ENCODE peak calls at places on chromosome 22, in six cellular contexts. P, Z, Y, X, E and I are unnamed samples.

GRCh38 chr22:31800065-31800464 is 46.2 kb downstream of the DEPDC5 start:
- DNase-seq in P (no peak), Z (no peak), Y (no peak), X (peak), E (peak), I (peak)

GRCh38 chr22:48937032-48937639 is 890.5 kb downstream of the BRD1 start:
- DNase-seq in P (no peak), Z (no peak), Y (no peak), X (no peak), E (no peak), I (no peak)

GRCh38 chr22:29882716-29883044 is 294 bp upstream of the MTMR3 start:
- DNase-seq in P (no peak), Z (no peak), Y (no peak), X (no peak), E (no peak), I (no peak)

GRCh38 chr22:27148886-27149470 is 491.6 kb downstream of the MIAT start:
- DNase-seq in P (no peak), Z (no peak), Y (no peak), X (no peak), E (no peak), I (no peak)

GRCh38 chr22:37552560-37553163 is 7.6 kb upstream of the CDC42EP1 start:
- DNase-seq in P (peak), Z (peak), Y (peak), X (peak), E (peak), I (peak)

GRCh38 chr22:24465566-24465965 is 29.6 kb upstream of the UPB1 start:
- DNase-seq in P (no peak), Z (no peak), Y (no peak), X (peak), E (peak), I (peak)

GRCh38 chr22:23363683-23364082 is 183.4 kb downstream of the BCR start:
- DNase-seq in P (no peak), Z (no peak), Y (no peak), X (no peak), E (no peak), I (no peak)

GRCh38 chr22:28801845-28802594 is 1.7 kb upstream of the XBP1 start:
- DNase-seq in P (no peak), Z (no peak), Y (no peak), X (no peak), E (peak), I (no peak)

GRCh38 chr22:23364389-23364788 is 184.1 kb downstream of the BCR start:
- DNase-seq in P (no peak), Z (no peak), Y (no peak), X (no peak), E (no peak), I (no peak)

GRCh38 chr22:31044262-31044861 is 36.8 kb upstream of the SMTN start:
- DNase-seq in P (peak), Z (no peak), Y (no peak), X (peak), E (no peak), I (no peak)

GRCh38 chr22:49298834-49299750 is 528.6 kb downstream of the BRD1 start:
- DNase-seq in P (peak), Z (no peak), Y (peak), X (no peak), E (no peak), I (no peak)

GRCh38 chr22:23033116-23033905 is 37.0 kb upstream of the GNAZ start:
- DNase-seq in P (no peak), Z (no peak), Y (no peak), X (no peak), E (no peak), I (no peak)

GRCh38 chr22:50256936-50257440 is 4.5 kb downstream of the MAPK12 start:
- DNase-seq in P (no peak), Z (no peak), Y (no peak), X (no peak), E (no peak), I (no peak)

GRCh38 chr22:31681625-31682345 is 19.8 kb upstream of the PISD start:
- DNase-seq in P (no peak), Z (no peak), Y (no peak), X (peak), E (no peak), I (no peak)

GRCh38 chr22:29668681-29669080 is 51.1 kb upstream of the CABP7 start:
- DNase-seq in P (no peak), Z (no peak), Y (no peak), X (no peak), E (no peak), I (no peak)

GRCh38 chr22:26648011-26648497 is 9.3 kb upstream of the MIAT start:
- DNase-seq in P (peak), Z (peak), Y (peak), X (no peak), E (no peak), I (peak)

GRCh38 chr22:27344546-27344945 is 457.0 kb downstream of the MN1 start:
- DNase-seq in P (no peak), Z (no peak), Y (no peak), X (no peak), E (no peak), I (peak)

GRCh38 chr22:49930596-49931412 is 12.4 kb downstream of the CRELD2 start:
- DNase-seq in P (peak), Z (no peak), Y (no peak), X (peak), E (peak), I (peak)

GRCh38 chr22:39130892-39131855 is 21.3 kb downstream of the CBX7 start:
- DNase-seq in P (peak), Z (peak), Y (no peak), X (peak), E (no peak), I (no peak)

GRCh38 chr22:43346521-43346929 is 3.4 kb upstream of the SCUBE1 start:
- DNase-seq in P (peak), Z (peak), Y (peak), X (no peak), E (peak), I (peak)

GRCh38 chr22:40263191-40263590 is 83.1 kb upstream of the ADSL start:
- DNase-seq in P (no peak), Z (no peak), Y (no peak), X (no peak), E (no peak), I (peak)

GRCh38 chr22:26610983-26611382 is 6.8 kb downstream of the CRYBB1 start:
- DNase-seq in P (no peak), Z (no peak), Y (no peak), X (peak), E (no peak), I (no peak)

GRCh38 chr22:19868773-19869471 is 14.2 kb upstream of the GNB1L start:
- DNase-seq in P (peak), Z (no peak), Y (peak), X (no peak), E (no peak), I (no peak)

GRCh38 chr22:32660292-32660691 is 141.2 kb upstream of the TIMP3 start:
- DNase-seq in P (peak), Z (peak), Y (peak), X (peak), E (peak), I (peak)

GRCh38 chr22:17157714-17158113 is 1.4 kb downstream of the HDHD5 start:
- DNase-seq in P (no peak), Z (no peak), Y (no peak), X (no peak), E (no peak), I (no peak)

GRCh38 chr22:17152971-17153370 is 6.1 kb downstream of the HDHD5 start:
- DNase-seq in P (no peak), Z (no peak), Y (no peak), X (no peak), E (no peak), I (no peak)

GRCh38 chr22:17152340-17152739 is 6.7 kb downstream of the HDHD5 start:
- DNase-seq in P (no peak), Z (no peak), Y (no peak), X (no peak), E (no peak), I (no peak)

GRCh38 chr22:17155941-17156340 is 3.1 kb downstream of the HDHD5 start:
- DNase-seq in P (no peak), Z (no peak), Y (no peak), X (no peak), E (no peak), I (no peak)

DNA sequence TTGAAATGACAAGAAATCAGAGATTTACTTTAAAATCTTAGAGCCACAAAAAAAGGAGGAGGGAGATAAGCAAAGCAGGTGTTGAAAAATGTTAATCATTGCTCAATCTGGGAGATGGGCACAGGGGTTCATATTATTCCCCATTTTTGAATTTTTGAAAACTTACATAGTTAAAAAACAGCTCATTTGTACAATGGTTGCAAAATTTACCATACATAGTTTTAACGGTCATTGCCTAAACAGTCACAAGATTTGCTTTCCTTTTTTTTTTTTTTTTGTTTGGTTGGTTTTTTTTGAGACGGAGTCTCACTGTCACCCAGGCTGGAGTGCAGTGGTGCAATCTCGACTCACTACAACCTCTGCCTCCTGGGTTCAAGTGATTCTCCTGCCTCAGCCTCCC is 4.1 kb downstream of the HDHD5 start:
- DNase-seq in P (no peak), Z (no peak), Y (no peak), X (no peak), E (no peak), I (no peak)
- H3K27ac ChIP-seq in P (no peak), Z (no peak), Y (no peak), X (no peak), E (no peak), I (no peak)

GRCh38 chr22:46047226-46047625 is 70.3 kb upstream of the WNT7B start:
- DNase-seq in P (peak), Z (no peak), Y (no peak), X (no peak), E (no peak), I (no peak)

GRCh38 chr22:46044718-46045458 is 67.9 kb upstream of the WNT7B start:
- DNase-seq in P (no peak), Z (no peak), Y (peak), X (no peak), E (no peak), I (no peak)

GRCh38 chr22:46047841-46048595 is 71.1 kb upstream of the WNT7B start:
- DNase-seq in P (no peak), Z (no peak), Y (no peak), X (no peak), E (no peak), I (no peak)

GRCh38 chr22:46045459-46046298 is 68.7 kb upstream of the WNT7B start:
- DNase-seq in P (no peak), Z (no peak), Y (no peak), X (no peak), E (no peak), I (no peak)

GRCh38 chr22:46046299-46046685 is 69.3 kb upstream of the WNT7B start:
- DNase-seq in P (no peak), Z (no peak), Y (no peak), X (no peak), E (no peak), I (no peak)
- H2AK5ac ChIP-seq in P (no peak), Z (no peak), Y (no peak), X (no peak), E (no peak), I (no peak)

GRCh38 chr22:36323855-36324331 is 63.9 kb downstream of the MYH9 start:
- DNase-seq in P (no peak), Z (no peak), Y (no peak), X (no peak), E (no peak), I (no peak)
- H2BK5ac ChIP-seq in P (no peak), Z (no peak), Y (peak), X (peak), E (no peak), I (no peak)

GRCh38 chr22:46695346-46696224 is 42.5 kb downstream of the CERK start:
- DNase-seq in P (no peak), Z (no peak), Y (no peak), X (no peak), E (no peak), I (no peak)

GRCh38 chr22:46696225-46696518 is 41.9 kb downstream of the CERK start:
- DNase-seq in P (no peak), Z (no peak), Y (no peak), X (no peak), E (no peak), I (no peak)

GRCh38 chr22:46694423-46695170 is 43.5 kb downstream of the CERK start:
- DNase-seq in P (no peak), Z (no peak), Y (no peak), X (no peak), E (no peak), I (no peak)

GRCh38 chr22:46697811-46698515 is 40.1 kb downstream of the CERK start:
- DNase-seq in P (no peak), Z (no peak), Y (no peak), X (no peak), E (no peak), I (no peak)

GRCh38 chr22:46696614-46697013 is 41.4 kb downstream of the CERK start:
- DNase-seq in P (no peak), Z (no peak), Y (no peak), X (no peak), E (no peak), I (no peak)
- H3K27ac ChIP-seq in P (no peak), Z (no peak), Y (no peak), X (no peak), E (no peak), I (no peak)

GRCh38 chr22:46764779-46765485 is 2.5 kb downstream of the TBC1D22A start:
- DNase-seq in P (no peak), Z (no peak), Y (no peak), X (no peak), E (no peak), I (no peak)

GRCh38 chr22:46764140-46764680 is 1.8 kb downstream of the TBC1D22A start:
- DNase-seq in P (no peak), Z (no peak), Y (no peak), X (peak), E (no peak), I (no peak)

GRCh38 chr22:46762238-46763050 is at the start of gene TBC1D22A:
- DNase-seq in P (peak), Z (peak), Y (peak), X (peak), E (peak), I (peak)

GRCh38 chr22:46761539-46762237 is 762 bp upstream of the TBC1D22A start:
- DNase-seq in P (no peak), Z (peak), Y (no peak), X (peak), E (no peak), I (peak)

DNA sequence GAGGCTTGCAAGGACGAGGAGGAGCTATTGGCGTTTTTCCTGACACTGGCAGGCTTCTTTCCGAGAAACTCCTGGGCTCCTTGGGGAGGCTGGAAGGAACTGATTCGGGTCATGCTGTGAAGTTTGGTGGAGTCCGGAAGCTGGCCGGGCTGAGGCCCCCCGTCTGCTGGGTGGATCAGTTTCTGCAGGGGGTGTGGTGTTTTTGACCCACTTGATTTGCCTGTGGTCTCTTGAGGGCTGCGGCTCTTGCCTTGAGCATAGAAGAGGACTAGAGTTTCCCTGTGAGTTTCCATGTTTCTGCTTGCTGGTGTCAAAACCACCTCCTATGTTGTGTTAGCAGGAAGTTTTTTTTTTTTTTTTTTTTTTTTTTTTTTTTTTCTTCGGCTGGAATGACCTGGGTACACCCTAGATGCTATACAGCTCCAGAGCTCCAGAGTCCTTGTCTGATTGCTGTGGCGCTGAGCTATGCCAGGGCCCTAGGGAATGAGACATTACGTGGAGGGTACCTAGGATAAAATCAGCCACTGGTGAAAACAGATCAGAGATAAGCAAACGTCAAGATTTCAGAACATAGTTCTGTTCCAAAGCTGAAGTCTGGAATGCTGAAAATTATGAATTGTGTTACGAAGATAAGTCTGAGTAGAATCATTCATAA is 728 bp downstream of the TBC1D22A start:
- DNase-seq in P (no peak), Z (no peak), Y (no peak), X (peak), E (peak), I (peak)
- H2AK5ac ChIP-seq in P (no peak), Z (no peak), Y (no peak), X (peak), E (peak), I (no peak)

DNA sequence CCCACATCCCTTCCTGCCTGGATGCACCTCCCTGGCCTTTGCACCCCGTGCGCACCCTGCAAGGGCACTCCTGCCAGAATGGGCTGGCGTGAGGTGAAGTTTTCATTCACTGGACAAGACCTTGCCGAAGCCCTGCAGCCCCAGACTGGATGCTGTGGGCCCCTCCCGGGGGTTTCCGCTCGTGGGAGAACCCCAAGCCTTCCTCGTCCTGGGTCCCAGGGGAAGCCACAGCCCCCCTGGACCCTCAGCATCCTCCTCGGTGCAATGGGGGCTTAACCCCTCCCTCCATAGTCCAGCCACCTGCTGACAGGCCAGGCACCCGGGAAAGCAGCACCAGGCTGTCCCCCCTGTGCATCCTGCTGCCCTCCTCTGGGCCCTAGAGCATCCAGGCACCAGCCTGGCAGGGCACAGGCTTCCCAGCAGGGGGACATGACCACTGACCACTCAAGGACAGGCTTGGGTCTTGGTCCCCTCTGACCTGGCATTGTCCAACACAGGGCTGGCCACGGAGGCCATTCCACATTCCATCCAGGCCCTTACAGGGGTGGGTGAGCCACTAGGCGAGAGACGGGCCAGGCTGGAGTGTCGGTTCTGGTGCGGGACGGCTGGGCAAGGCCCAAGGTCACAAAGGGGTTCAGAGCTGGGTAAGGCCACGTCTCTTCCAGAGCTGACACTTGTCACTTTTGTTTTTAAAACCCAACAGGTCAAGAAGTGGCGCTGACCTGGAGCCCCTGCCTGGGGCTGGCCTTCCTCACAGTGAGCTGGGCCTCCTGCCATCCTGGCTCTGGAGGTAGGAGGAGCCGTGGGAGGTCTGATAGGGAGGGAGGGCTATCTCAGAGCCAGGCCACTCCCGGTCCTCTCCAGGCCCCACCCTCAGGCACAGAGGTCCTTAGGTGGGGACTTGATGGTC is 41.5 kb upstream of the PPARA start:
- DNase-seq in P (peak), Z (no peak), Y (no peak), X (peak), E (no peak), I (peak)
- H2BK5ac ChIP-seq in P (no peak), Z (no peak), Y (peak), X (peak), E (no peak), I (no peak)